ENCODE peak calls at places on chromosomes 2 and 18, in five cellular contexts. One of them, this sample, is unnamed.

GRCh38 chr2:14614011-14614410 is 18.5 kb upstream of the LRATD1 start:
- DNase-seq in activated CD8-positive, alpha-beta T cell treated with anti-CD3 and anti-CD28 coated beads for 36 hours: no peak
- DNase-seq in BJ: no peak
- DNase-seq in thoracic aorta: no peak
- DNase-seq in psoas muscle: no peak
- DNase-seq in this sample: no peak

GRCh38 chr2:170221317-170222288 is 43.7 kb downstream of the MYO3B start:
- DNase-seq in activated CD8-positive, alpha-beta T cell treated with anti-CD3 and anti-CD28 coated beads for 36 hours: no peak
- DNase-seq in BJ: peak; percentile 14
- DNase-seq in thoracic aorta: no peak
- DNase-seq in psoas muscle: no peak
- DNase-seq in this sample: no peak

GRCh38 chr2:241199897-241200821 is 11.7 kb downstream of the ANO7 start:
- DNase-seq in activated CD8-positive, alpha-beta T cell treated with anti-CD3 and anti-CD28 coated beads for 36 hours: no peak
- DNase-seq in BJ: no peak
- DNase-seq in thoracic aorta: no peak
- DNase-seq in psoas muscle: peak; percentile 45
- DNase-seq in this sample: no peak

GRCh38 chr2:28423856-28424605 is 31.4 kb downstream of the FOSL2 start:
- DNase-seq in activated CD8-positive, alpha-beta T cell treated with anti-CD3 and anti-CD28 coated beads for 36 hours: peak; percentile 71
- DNase-seq in BJ: no peak
- DNase-seq in thoracic aorta: no peak
- DNase-seq in psoas muscle: peak; percentile 39
- DNase-seq in this sample: no peak

GRCh38 chr2:149080964-149081363 is 42.5 kb downstream of the LYPD6B start:
- DNase-seq in activated CD8-positive, alpha-beta T cell treated with anti-CD3 and anti-CD28 coated beads for 36 hours: no peak
- DNase-seq in BJ: no peak
- DNase-seq in thoracic aorta: no peak
- DNase-seq in psoas muscle: no peak
- DNase-seq in this sample: no peak

GRCh38 chr18:50307738-50308470 is 20.4 kb upstream of the CXXC1 start:
- DNase-seq in activated CD8-positive, alpha-beta T cell treated with anti-CD3 and anti-CD28 coated beads for 36 hours: peak; percentile 97
- DNase-seq in BJ: no peak
- DNase-seq in thoracic aorta: peak; percentile 77
- DNase-seq in psoas muscle: peak; percentile 92
- DNase-seq in this sample: peak; percentile 93

GRCh38 chr18:68533641-68534040 is 181.3 kb downstream of the TMX3 start:
- DNase-seq in activated CD8-positive, alpha-beta T cell treated with anti-CD3 and anti-CD28 coated beads for 36 hours: no peak
- DNase-seq in BJ: no peak
- DNase-seq in thoracic aorta: no peak
- DNase-seq in psoas muscle: no peak
- DNase-seq in this sample: no peak

GRCh38 chr18:12057419-12058039 is 36.1 kb upstream of the ANKRD62 start:
- DNase-seq in activated CD8-positive, alpha-beta T cell treated with anti-CD3 and anti-CD28 coated beads for 36 hours: no peak
- DNase-seq in BJ: no peak
- DNase-seq in thoracic aorta: no peak
- DNase-seq in psoas muscle: no peak
- DNase-seq in this sample: no peak

GRCh38 chr2:85846411-85846810 is 42.4 kb downstream of the ST3GAL5 start:
- DNase-seq in activated CD8-positive, alpha-beta T cell treated with anti-CD3 and anti-CD28 coated beads for 36 hours: no peak
- DNase-seq in BJ: peak; percentile 63
- DNase-seq in thoracic aorta: no peak
- DNase-seq in psoas muscle: no peak
- DNase-seq in this sample: no peak

GRCh38 chr2:9692392-9693137 is 61.8 kb upstream of the YWHAQ start:
- DNase-seq in activated CD8-positive, alpha-beta T cell treated with anti-CD3 and anti-CD28 coated beads for 36 hours: no peak
- DNase-seq in BJ: no peak
- DNase-seq in thoracic aorta: no peak
- DNase-seq in psoas muscle: peak; percentile 85
- DNase-seq in this sample: no peak

GRCh38 chr2:215705771-215706261 is 269.9 kb upstream of the FN1 start:
- DNase-seq in activated CD8-positive, alpha-beta T cell treated with anti-CD3 and anti-CD28 coated beads for 36 hours: no peak
- DNase-seq in BJ: no peak
- DNase-seq in thoracic aorta: no peak
- DNase-seq in psoas muscle: no peak
- DNase-seq in this sample: no peak

GRCh38 chr2:109237792-109238191 is 108.8 kb downstream of the SH3RF3 start:
- DNase-seq in activated CD8-positive, alpha-beta T cell treated with anti-CD3 and anti-CD28 coated beads for 36 hours: no peak
- DNase-seq in BJ: no peak
- DNase-seq in thoracic aorta: no peak
- DNase-seq in psoas muscle: no peak
- DNase-seq in this sample: no peak

GRCh38 chr2:97757062-97757461 is 43.7 kb downstream of the ZAP70 start:
- DNase-seq in activated CD8-positive, alpha-beta T cell treated with anti-CD3 and anti-CD28 coated beads for 36 hours: no peak
- DNase-seq in BJ: no peak
- DNase-seq in thoracic aorta: no peak
- DNase-seq in psoas muscle: no peak
- DNase-seq in this sample: no peak

GRCh38 chr18:55790296-55790695 is 202.3 kb upstream of the TCF4 start:
- DNase-seq in activated CD8-positive, alpha-beta T cell treated with anti-CD3 and anti-CD28 coated beads for 36 hours: no peak
- DNase-seq in BJ: peak; percentile 71
- DNase-seq in thoracic aorta: no peak
- DNase-seq in psoas muscle: no peak
- DNase-seq in this sample: no peak

GRCh38 chr18:59604877-59605276 is 92.3 kb downstream of the CCBE1 start:
- DNase-seq in activated CD8-positive, alpha-beta T cell treated with anti-CD3 and anti-CD28 coated beads for 36 hours: no peak
- DNase-seq in BJ: no peak
- DNase-seq in thoracic aorta: no peak
- DNase-seq in psoas muscle: no peak
- DNase-seq in this sample: no peak

GRCh38 chr2:135819211-135819610 is 17.8 kb downstream of the LCT start:
- DNase-seq in activated CD8-positive, alpha-beta T cell treated with anti-CD3 and anti-CD28 coated beads for 36 hours: peak; percentile 79
- DNase-seq in BJ: no peak
- DNase-seq in thoracic aorta: no peak
- DNase-seq in psoas muscle: no peak
- DNase-seq in this sample: no peak
- TF ChIP-seq CTCF in activated CD8-positive, alpha-beta T cell treated with anti-CD3 and anti-CD28 coated beads for 36 hours: no peak
- TF ChIP-seq CTCF in BJ: peak; percentile 55
- TF ChIP-seq CTCF in thoracic aorta: no peak
- TF ChIP-seq CTCF in psoas muscle: no peak
- TF ChIP-seq CTCF in this sample: peak; percentile 49

GRCh38 chr2:181686566-181687185 is 6.4 kb upstream of the NEUROD1 start:
- DNase-seq in activated CD8-positive, alpha-beta T cell treated with anti-CD3 and anti-CD28 coated beads for 36 hours: no peak
- DNase-seq in BJ: no peak
- DNase-seq in thoracic aorta: no peak
- DNase-seq in psoas muscle: no peak
- DNase-seq in this sample: no peak
- TF ChIP-seq CTCF in activated CD8-positive, alpha-beta T cell treated with anti-CD3 and anti-CD28 coated beads for 36 hours: no peak
- TF ChIP-seq CTCF in BJ: no peak
- TF ChIP-seq CTCF in thoracic aorta: no peak
- TF ChIP-seq CTCF in psoas muscle: no peak
- TF ChIP-seq CTCF in this sample: no peak

DNA sequence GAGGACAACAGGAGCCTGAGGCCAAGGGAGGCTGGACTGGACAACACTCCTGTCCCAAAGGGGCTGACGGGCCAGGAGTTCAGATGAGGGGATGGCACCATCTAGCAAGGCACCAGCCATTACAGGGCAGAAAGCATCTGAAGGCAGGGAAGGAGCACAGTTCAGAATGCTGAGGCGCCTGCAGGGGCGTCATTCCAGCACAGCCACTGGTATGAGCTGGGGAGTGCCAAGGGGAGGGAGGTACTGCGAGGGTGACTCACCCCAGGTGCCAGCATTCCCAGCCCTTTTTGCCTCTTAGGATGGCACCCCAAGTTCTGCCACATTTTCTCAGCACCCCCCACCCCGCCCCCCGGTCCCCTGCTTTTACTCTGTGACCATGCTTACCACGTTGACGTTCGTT is 129.8 kb upstream of the EPAS1 start:
- DNase-seq in activated CD8-positive, alpha-beta T cell treated with anti-CD3 and anti-CD28 coated beads for 36 hours: no peak
- DNase-seq in BJ: no peak
- DNase-seq in thoracic aorta: no peak
- DNase-seq in psoas muscle: no peak
- DNase-seq in this sample: no peak
- TF ChIP-seq CTCF in activated CD8-positive, alpha-beta T cell treated with anti-CD3 and anti-CD28 coated beads for 36 hours: no peak
- TF ChIP-seq CTCF in BJ: no peak
- TF ChIP-seq CTCF in thoracic aorta: no peak
- TF ChIP-seq CTCF in psoas muscle: no peak
- TF ChIP-seq CTCF in this sample: no peak

DNA sequence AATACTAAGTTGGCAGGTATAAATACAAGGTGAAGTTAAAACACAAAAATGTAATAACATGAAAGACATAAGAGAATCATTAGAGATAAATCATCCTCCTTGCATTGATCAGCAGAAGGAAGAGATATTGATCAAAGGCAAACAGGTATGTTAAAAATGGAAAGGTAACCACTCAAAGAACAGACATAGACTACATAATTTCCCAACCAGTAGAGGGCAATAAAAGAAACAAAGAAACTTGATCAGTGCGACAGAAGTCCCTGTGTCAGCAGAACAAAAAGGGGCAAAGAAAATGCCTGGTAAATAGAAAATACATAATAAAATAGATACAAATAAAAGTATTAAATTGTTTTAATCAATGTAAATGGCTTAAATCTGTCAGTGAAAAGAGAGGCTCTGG is 53.6 kb downstream of the FAM228A start:
- DNase-seq in activated CD8-positive, alpha-beta T cell treated with anti-CD3 and anti-CD28 coated beads for 36 hours: no peak
- DNase-seq in BJ: no peak
- DNase-seq in thoracic aorta: no peak
- DNase-seq in psoas muscle: no peak
- DNase-seq in this sample: no peak
- TF ChIP-seq CTCF in activated CD8-positive, alpha-beta T cell treated with anti-CD3 and anti-CD28 coated beads for 36 hours: peak; percentile 30
- TF ChIP-seq CTCF in BJ: peak; percentile 35
- TF ChIP-seq CTCF in thoracic aorta: no peak
- TF ChIP-seq CTCF in psoas muscle: peak; percentile 26
- TF ChIP-seq CTCF in this sample: peak; percentile 25

GRCh38 chr2:239283288-239283945 is 117.4 kb downstream of the HDAC4 start:
- DNase-seq in activated CD8-positive, alpha-beta T cell treated with anti-CD3 and anti-CD28 coated beads for 36 hours: no peak
- DNase-seq in BJ: no peak
- DNase-seq in thoracic aorta: no peak
- DNase-seq in psoas muscle: peak; percentile 44
- DNase-seq in this sample: no peak

GRCh38 chr2:239282448-239283287 is 118.2 kb downstream of the HDAC4 start:
- DNase-seq in activated CD8-positive, alpha-beta T cell treated with anti-CD3 and anti-CD28 coated beads for 36 hours: no peak
- DNase-seq in BJ: no peak
- DNase-seq in thoracic aorta: no peak
- DNase-seq in psoas muscle: peak; percentile 49
- DNase-seq in this sample: no peak

GRCh38 chr2:239285932-239286230 is 114.9 kb downstream of the HDAC4 start:
- DNase-seq in activated CD8-positive, alpha-beta T cell treated with anti-CD3 and anti-CD28 coated beads for 36 hours: no peak
- DNase-seq in BJ: no peak
- DNase-seq in thoracic aorta: no peak
- DNase-seq in psoas muscle: no peak
- DNase-seq in this sample: no peak

GRCh38 chr2:239285071-239285931 is 115.5 kb downstream of the HDAC4 start:
- DNase-seq in activated CD8-positive, alpha-beta T cell treated with anti-CD3 and anti-CD28 coated beads for 36 hours: peak; percentile 67
- DNase-seq in BJ: no peak
- DNase-seq in thoracic aorta: no peak
- DNase-seq in psoas muscle: peak; percentile 53
- DNase-seq in this sample: peak; percentile 67

GRCh38 chr2:239283961-239284801 is 116.6 kb downstream of the HDAC4 start:
- DNase-seq in activated CD8-positive, alpha-beta T cell treated with anti-CD3 and anti-CD28 coated beads for 36 hours: no peak
- DNase-seq in BJ: no peak
- DNase-seq in thoracic aorta: no peak
- DNase-seq in psoas muscle: peak; percentile 54
- DNase-seq in this sample: no peak
- TF ChIP-seq CTCF in activated CD8-positive, alpha-beta T cell treated with anti-CD3 and anti-CD28 coated beads for 36 hours: no peak
- TF ChIP-seq CTCF in BJ: no peak
- TF ChIP-seq CTCF in thoracic aorta: no peak
- TF ChIP-seq CTCF in psoas muscle: no peak
- TF ChIP-seq CTCF in this sample: no peak

GRCh38 chr2:12436483-12436882 is 280.3 kb upstream of the TRIB2 start:
- DNase-seq in activated CD8-positive, alpha-beta T cell treated with anti-CD3 and anti-CD28 coated beads for 36 hours: no peak
- DNase-seq in BJ: no peak
- DNase-seq in thoracic aorta: no peak
- DNase-seq in psoas muscle: no peak
- DNase-seq in this sample: no peak

GRCh38 chr2:12430036-12430795 is 286.5 kb upstream of the TRIB2 start:
- DNase-seq in activated CD8-positive, alpha-beta T cell treated with anti-CD3 and anti-CD28 coated beads for 36 hours: no peak
- DNase-seq in BJ: no peak
- DNase-seq in thoracic aorta: no peak
- DNase-seq in psoas muscle: no peak
- DNase-seq in this sample: no peak

GRCh38 chr2:12432985-12433640 is 283.6 kb upstream of the TRIB2 start:
- DNase-seq in activated CD8-positive, alpha-beta T cell treated with anti-CD3 and anti-CD28 coated beads for 36 hours: no peak
- DNase-seq in BJ: no peak
- DNase-seq in thoracic aorta: no peak
- DNase-seq in psoas muscle: no peak
- DNase-seq in this sample: no peak

GRCh38 chr2:12434609-12435008 is 282.1 kb upstream of the TRIB2 start:
- DNase-seq in activated CD8-positive, alpha-beta T cell treated with anti-CD3 and anti-CD28 coated beads for 36 hours: no peak
- DNase-seq in BJ: no peak
- DNase-seq in thoracic aorta: no peak
- DNase-seq in psoas muscle: no peak
- DNase-seq in this sample: no peak

GRCh38 chr2:12433641-12433990 is 283.1 kb upstream of the TRIB2 start:
- DNase-seq in activated CD8-positive, alpha-beta T cell treated with anti-CD3 and anti-CD28 coated beads for 36 hours: no peak
- DNase-seq in BJ: no peak
- DNase-seq in thoracic aorta: no peak
- DNase-seq in psoas muscle: no peak
- DNase-seq in this sample: no peak
- TF ChIP-seq CTCF in activated CD8-positive, alpha-beta T cell treated with anti-CD3 and anti-CD28 coated beads for 36 hours: no peak
- TF ChIP-seq CTCF in BJ: no peak
- TF ChIP-seq CTCF in thoracic aorta: no peak
- TF ChIP-seq CTCF in psoas muscle: no peak
- TF ChIP-seq CTCF in this sample: peak; percentile 38

GRCh38 chr2:205990104-205990503 is 95.9 kb downstream of the INO80D start:
- DNase-seq in activated CD8-positive, alpha-beta T cell treated with anti-CD3 and anti-CD28 coated beads for 36 hours: no peak
- DNase-seq in BJ: no peak
- DNase-seq in thoracic aorta: no peak
- DNase-seq in psoas muscle: no peak
- DNase-seq in this sample: no peak

GRCh38 chr2:205998601-205999000 is 87.4 kb downstream of the INO80D start:
- DNase-seq in activated CD8-positive, alpha-beta T cell treated with anti-CD3 and anti-CD28 coated beads for 36 hours: no peak
- DNase-seq in BJ: no peak
- DNase-seq in thoracic aorta: no peak
- DNase-seq in psoas muscle: no peak
- DNase-seq in this sample: no peak

GRCh38 chr2:205996156-205996555 is 89.8 kb downstream of the INO80D start:
- DNase-seq in activated CD8-positive, alpha-beta T cell treated with anti-CD3 and anti-CD28 coated beads for 36 hours: no peak
- DNase-seq in BJ: no peak
- DNase-seq in thoracic aorta: no peak
- DNase-seq in psoas muscle: no peak
- DNase-seq in this sample: no peak

GRCh38 chr2:205994344-205994743 is 91.6 kb downstream of the INO80D start:
- DNase-seq in activated CD8-positive, alpha-beta T cell treated with anti-CD3 and anti-CD28 coated beads for 36 hours: no peak
- DNase-seq in BJ: no peak
- DNase-seq in thoracic aorta: no peak
- DNase-seq in psoas muscle: no peak
- DNase-seq in this sample: no peak

GRCh38 chr2:205995260-205995659 is 90.7 kb downstream of the INO80D start:
- DNase-seq in activated CD8-positive, alpha-beta T cell treated with anti-CD3 and anti-CD28 coated beads for 36 hours: no peak
- DNase-seq in BJ: no peak
- DNase-seq in thoracic aorta: no peak
- DNase-seq in psoas muscle: no peak
- DNase-seq in this sample: no peak
- TF ChIP-seq CTCF in activated CD8-positive, alpha-beta T cell treated with anti-CD3 and anti-CD28 coated beads for 36 hours: peak; percentile 18
- TF ChIP-seq CTCF in BJ: no peak
- TF ChIP-seq CTCF in thoracic aorta: no peak
- TF ChIP-seq CTCF in psoas muscle: no peak
- TF ChIP-seq CTCF in this sample: no peak